ENCODE peak calls at places on chromosomes 12 and 14, in nine cellular contexts. One of them, this sample, is unnamed. For H4K20me1, the result is how much of the 10 kb centered on the place peaks cover.

GRCh38 chr14:75422169-75422568 is 5.7 kb upstream of the JDP2 start:
- DNase-seq in K562: no peak
- DNase-seq in H1: no peak
- DNase-seq in fibroblast of lung: peak
- DNase-seq in PC-9: peak
- DNase-seq in HCT116: no peak
- DNase-seq in MM.1S: no peak
- DNase-seq in mammary epithelial cell: peak
- DNase-seq in astrocyte: peak
- DNase-seq in this sample: peak

GRCh38 chr14:59103396-59103795 is 85.1 kb upstream of the DAAM1 start:
- DNase-seq in K562: no peak
- DNase-seq in H1: no peak
- DNase-seq in fibroblast of lung: peak
- DNase-seq in PC-9: no peak
- DNase-seq in HCT116: no peak
- DNase-seq in MM.1S: no peak
- DNase-seq in mammary epithelial cell: peak
- DNase-seq in astrocyte: peak
- DNase-seq in this sample: no peak

GRCh38 chr14:45716506-45716905 is 463.5 kb upstream of the MIS18BP1 start:
- DNase-seq in K562: peak
- DNase-seq in H1: no peak
- DNase-seq in fibroblast of lung: no peak
- DNase-seq in PC-9: no peak
- DNase-seq in HCT116: no peak
- DNase-seq in MM.1S: no peak
- DNase-seq in mammary epithelial cell: no peak
- DNase-seq in astrocyte: no peak
- DNase-seq in this sample: no peak

GRCh38 chr12:69602954-69603353 is 7.8 kb downstream of the LRRC10 start:
- DNase-seq in K562: no peak
- DNase-seq in H1: no peak
- DNase-seq in fibroblast of lung: no peak
- DNase-seq in PC-9: no peak
- DNase-seq in HCT116: no peak
- DNase-seq in MM.1S: no peak
- DNase-seq in mammary epithelial cell: no peak
- DNase-seq in astrocyte: no peak
- DNase-seq in this sample: no peak

GRCh38 chr14:92973798-92974372 is 50.9 kb downstream of the CHGA start:
- DNase-seq in K562: no peak
- DNase-seq in H1: no peak
- DNase-seq in fibroblast of lung: no peak
- DNase-seq in PC-9: no peak
- DNase-seq in HCT116: no peak
- DNase-seq in MM.1S: no peak
- DNase-seq in mammary epithelial cell: no peak
- DNase-seq in astrocyte: no peak
- DNase-seq in this sample: no peak

GRCh38 chr12:685388-685787 is 22.1 kb upstream of the NINJ2 start:
- DNase-seq in K562: no peak
- DNase-seq in H1: no peak
- DNase-seq in fibroblast of lung: no peak
- DNase-seq in PC-9: no peak
- DNase-seq in HCT116: no peak
- DNase-seq in MM.1S: peak
- DNase-seq in mammary epithelial cell: peak
- DNase-seq in astrocyte: peak
- DNase-seq in this sample: no peak

GRCh38 chr14:95664546-95664945 is 21.7 kb upstream of the TCL1B start:
- DNase-seq in K562: no peak
- DNase-seq in H1: no peak
- DNase-seq in fibroblast of lung: no peak
- DNase-seq in PC-9: no peak
- DNase-seq in HCT116: no peak
- DNase-seq in MM.1S: no peak
- DNase-seq in mammary epithelial cell: no peak
- DNase-seq in astrocyte: no peak
- DNase-seq in this sample: no peak

GRCh38 chr12:106315523-106315922 is 13.0 kb downstream of the TCP11L2 start:
- DNase-seq in K562: no peak
- DNase-seq in H1: no peak
- DNase-seq in fibroblast of lung: no peak
- DNase-seq in PC-9: no peak
- DNase-seq in HCT116: no peak
- DNase-seq in MM.1S: no peak
- DNase-seq in mammary epithelial cell: no peak
- DNase-seq in astrocyte: no peak
- DNase-seq in this sample: no peak

GRCh38 chr12:2382391-2383155 is 329.8 kb downstream of the CACNA1C start:
- DNase-seq in K562: no peak
- DNase-seq in H1: no peak
- DNase-seq in fibroblast of lung: peak
- DNase-seq in PC-9: no peak
- DNase-seq in HCT116: no peak
- DNase-seq in MM.1S: peak
- DNase-seq in mammary epithelial cell: no peak
- DNase-seq in astrocyte: no peak
- DNase-seq in this sample: no peak

GRCh38 chr12:60197589-60197988 is 601.8 kb downstream of the SLC16A7 start:
- DNase-seq in K562: no peak
- DNase-seq in H1: no peak
- DNase-seq in fibroblast of lung: peak
- DNase-seq in PC-9: no peak
- DNase-seq in HCT116: no peak
- DNase-seq in MM.1S: no peak
- DNase-seq in mammary epithelial cell: peak
- DNase-seq in astrocyte: peak
- DNase-seq in this sample: no peak

GRCh38 chr12:68118096-68118755 is 41.3 kb downstream of the IFNG start:
- DNase-seq in K562: no peak
- DNase-seq in H1: no peak
- DNase-seq in fibroblast of lung: no peak
- DNase-seq in PC-9: no peak
- DNase-seq in HCT116: no peak
- DNase-seq in MM.1S: no peak
- DNase-seq in mammary epithelial cell: no peak
- DNase-seq in astrocyte: no peak
- DNase-seq in this sample: no peak

GRCh38 chr12:50017047-50017446 is 8.2 kb downstream of the RACGAP1 start:
- DNase-seq in K562: no peak
- DNase-seq in H1: no peak
- DNase-seq in fibroblast of lung: peak
- DNase-seq in PC-9: no peak
- DNase-seq in HCT116: no peak
- DNase-seq in MM.1S: no peak
- DNase-seq in mammary epithelial cell: peak
- DNase-seq in astrocyte: peak
- DNase-seq in this sample: no peak

GRCh38 chr14:95258156-95258555 is 61.6 kb downstream of the CLMN start:
- DNase-seq in K562: no peak
- DNase-seq in H1: no peak
- DNase-seq in fibroblast of lung: no peak
- DNase-seq in PC-9: no peak
- DNase-seq in HCT116: no peak
- DNase-seq in MM.1S: no peak
- DNase-seq in mammary epithelial cell: no peak
- DNase-seq in astrocyte: no peak
- DNase-seq in this sample: no peak

GRCh38 chr12:53492188-53492587 is 7.1 kb downstream of the MAP3K12 start:
- DNase-seq in K562: no peak
- DNase-seq in H1: no peak
- DNase-seq in fibroblast of lung: no peak
- DNase-seq in PC-9: no peak
- DNase-seq in HCT116: no peak
- DNase-seq in MM.1S: no peak
- DNase-seq in mammary epithelial cell: no peak
- DNase-seq in astrocyte: no peak
- DNase-seq in this sample: no peak

GRCh38 chr12:121190523-121191031 is 19.4 kb upstream of the P2RX4 start:
- DNase-seq in K562: no peak
- DNase-seq in H1: no peak
- DNase-seq in fibroblast of lung: peak
- DNase-seq in PC-9: peak
- DNase-seq in HCT116: no peak
- DNase-seq in MM.1S: no peak
- DNase-seq in mammary epithelial cell: peak
- DNase-seq in astrocyte: peak
- DNase-seq in this sample: peak

DNA sequence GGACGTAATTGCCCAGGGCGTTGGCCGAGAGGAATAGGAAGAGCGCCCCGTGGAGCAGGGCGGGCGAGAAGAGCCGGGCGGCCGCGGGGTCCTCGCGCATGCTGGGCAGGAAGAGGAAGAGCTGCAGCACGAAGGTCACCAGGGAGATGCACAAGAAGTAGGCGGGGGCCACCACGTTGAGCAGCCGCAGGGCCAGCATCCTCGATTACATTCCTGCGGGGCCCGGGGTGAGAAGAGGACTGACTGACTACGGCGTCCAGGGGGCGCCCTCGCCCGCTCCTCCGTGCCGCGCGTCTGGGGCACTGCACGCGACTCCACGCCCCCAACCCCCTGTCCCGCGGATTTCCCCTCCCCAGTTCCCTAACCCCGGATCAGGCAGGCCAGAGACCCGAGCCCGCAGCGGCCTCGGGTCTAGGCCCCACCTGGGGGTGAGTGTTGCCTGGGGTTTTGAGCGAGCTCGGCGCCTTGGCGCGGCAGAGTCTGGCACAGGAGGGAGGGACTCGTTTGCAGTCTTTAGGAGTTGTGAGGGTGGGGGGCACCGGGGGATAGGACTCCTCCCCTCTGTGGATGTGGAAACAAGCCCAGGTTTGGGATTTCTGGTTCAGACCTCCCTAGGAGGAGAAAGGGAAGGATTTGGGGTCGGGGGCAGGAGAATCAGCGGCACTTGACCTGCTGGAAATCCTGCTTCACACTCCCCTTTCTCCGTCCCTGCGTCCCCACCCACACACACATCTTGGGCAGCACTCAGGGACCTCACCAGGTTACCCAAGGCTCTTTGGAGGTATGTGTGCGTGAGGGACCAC is 1.9 kb downstream of the ZDHHC22 start:
- DNase-seq in K562: peak
- DNase-seq in H1: no peak
- DNase-seq in fibroblast of lung: no peak
- DNase-seq in PC-9: no peak
- DNase-seq in HCT116: peak
- DNase-seq in MM.1S: no peak
- DNase-seq in mammary epithelial cell: no peak
- DNase-seq in astrocyte: no peak
- DNase-seq in this sample: no peak
- TF ChIP-seq EZH2 in K562: no peak
- TF ChIP-seq EZH2 in H1: peak
- TF ChIP-seq EZH2 in fibroblast of lung: peak
- TF ChIP-seq EZH2 in PC-9: no peak
- TF ChIP-seq EZH2 in HCT116: no peak
- TF ChIP-seq EZH2 in MM.1S: no peak
- TF ChIP-seq EZH2 in mammary epithelial cell: no peak
- TF ChIP-seq EZH2 in astrocyte: peak
- TF ChIP-seq EZH2 in this sample: peak

GRCh38 chr12:93185369-93185741 is 192.4 kb upstream of the NUDT4 start:
- DNase-seq in K562: no peak
- DNase-seq in H1: no peak
- DNase-seq in fibroblast of lung: no peak
- DNase-seq in PC-9: no peak
- DNase-seq in HCT116: no peak
- DNase-seq in MM.1S: no peak
- DNase-seq in mammary epithelial cell: no peak
- DNase-seq in astrocyte: no peak
- DNase-seq in this sample: no peak

GRCh38 chr12:93184664-93185368 is 192.9 kb upstream of the NUDT4 start:
- DNase-seq in K562: no peak
- DNase-seq in H1: no peak
- DNase-seq in fibroblast of lung: no peak
- DNase-seq in PC-9: no peak
- DNase-seq in HCT116: no peak
- DNase-seq in MM.1S: no peak
- DNase-seq in mammary epithelial cell: no peak
- DNase-seq in astrocyte: no peak
- DNase-seq in this sample: no peak

GRCh38 chr12:93186621-93187020 is 191.1 kb upstream of the NUDT4 start:
- DNase-seq in K562: no peak
- DNase-seq in H1: no peak
- DNase-seq in fibroblast of lung: no peak
- DNase-seq in PC-9: no peak
- DNase-seq in HCT116: no peak
- DNase-seq in MM.1S: no peak
- DNase-seq in mammary epithelial cell: no peak
- DNase-seq in astrocyte: no peak
- DNase-seq in this sample: no peak

GRCh38 chr12:93186131-93186530 is 191.6 kb upstream of the NUDT4 start:
- DNase-seq in K562: no peak
- DNase-seq in H1: no peak
- DNase-seq in fibroblast of lung: peak
- DNase-seq in PC-9: no peak
- DNase-seq in HCT116: no peak
- DNase-seq in MM.1S: no peak
- DNase-seq in mammary epithelial cell: no peak
- DNase-seq in astrocyte: no peak
- DNase-seq in this sample: no peak

GRCh38 chr12:93183940-93184663 is 193.6 kb upstream of the NUDT4 start:
- DNase-seq in K562: peak
- DNase-seq in H1: no peak
- DNase-seq in fibroblast of lung: peak
- DNase-seq in PC-9: no peak
- DNase-seq in HCT116: no peak
- DNase-seq in MM.1S: no peak
- DNase-seq in mammary epithelial cell: no peak
- DNase-seq in astrocyte: peak
- DNase-seq in this sample: no peak
- H2AFZ ChIP-seq in K562: peak
- H2AFZ ChIP-seq in H1: no peak
- H2AFZ ChIP-seq in fibroblast of lung: peak
- H2AFZ ChIP-seq in PC-9: no peak
- H2AFZ ChIP-seq in HCT116: no peak
- H2AFZ ChIP-seq in MM.1S: peak
- H2AFZ ChIP-seq in mammary epithelial cell: peak
- H2AFZ ChIP-seq in astrocyte: peak
- H2AFZ ChIP-seq in this sample: peak

DNA sequence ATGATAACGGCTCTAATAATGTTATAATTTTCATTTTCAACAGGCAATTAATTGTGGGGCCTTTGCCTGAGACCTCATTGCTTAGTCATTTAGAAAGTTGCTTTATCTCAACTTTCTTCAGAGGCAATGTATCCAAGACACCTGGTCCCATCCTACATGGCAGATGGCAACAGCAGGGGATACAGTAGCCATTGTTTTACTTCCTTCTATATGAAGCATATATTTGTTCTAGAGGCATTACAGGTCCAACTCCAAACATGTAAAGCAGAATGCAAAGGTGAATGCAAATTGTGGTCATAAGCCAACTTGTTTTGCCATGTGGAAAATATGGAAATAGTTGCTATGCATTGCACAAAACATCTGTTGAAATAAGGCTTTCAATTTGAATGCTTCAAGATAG is 109.7 kb upstream of the BCAT1 start:
- DNase-seq in K562: no peak
- DNase-seq in H1: no peak
- DNase-seq in fibroblast of lung: no peak
- DNase-seq in PC-9: no peak
- DNase-seq in HCT116: no peak
- DNase-seq in MM.1S: no peak
- DNase-seq in mammary epithelial cell: no peak
- DNase-seq in astrocyte: no peak
- DNase-seq in this sample: no peak
- H4K20me1 ChIP-seq in K562: under half
- H4K20me1 ChIP-seq in H1: under half
- H4K20me1 ChIP-seq in fibroblast of lung: under half
- H4K20me1 ChIP-seq in PC-9: under half
- H4K20me1 ChIP-seq in HCT116: under half
- H4K20me1 ChIP-seq in MM.1S: under half
- H4K20me1 ChIP-seq in mammary epithelial cell: under half
- H4K20me1 ChIP-seq in astrocyte: under half
- H4K20me1 ChIP-seq in this sample: under half

GRCh38 chr14:56805992-56806737 is 4.1 kb downstream of the OTX2 start:
- DNase-seq in K562: no peak
- DNase-seq in H1: no peak
- DNase-seq in fibroblast of lung: no peak
- DNase-seq in PC-9: no peak
- DNase-seq in HCT116: no peak
- DNase-seq in MM.1S: no peak
- DNase-seq in mammary epithelial cell: no peak
- DNase-seq in astrocyte: no peak
- DNase-seq in this sample: no peak
- TF ChIP-seq EZH2 in K562: no peak
- TF ChIP-seq EZH2 in H1: no peak
- TF ChIP-seq EZH2 in fibroblast of lung: no peak
- TF ChIP-seq EZH2 in PC-9: no peak
- TF ChIP-seq EZH2 in HCT116: no peak
- TF ChIP-seq EZH2 in MM.1S: no peak
- TF ChIP-seq EZH2 in mammary epithelial cell: no peak
- TF ChIP-seq EZH2 in astrocyte: no peak
- TF ChIP-seq EZH2 in this sample: no peak

This sample was measured in keratinocyte.